ENCODE peak calls at places on chromosomes 12 and 14, in five cellular contexts. W, M, E, C and J are unnamed samples.

GRCh38 chr12:71958993-71959588 is 20.4 kb downstream of the TPH2 start:
- DNase-seq in W (no peak), M (no peak), E (no peak), C (no peak), J (no peak)

GRCh38 chr12:77925536-77926108 is 94.9 kb downstream of the NAV3 start:
- DNase-seq in M (peak), E (peak), W (peak), C (peak), J (peak)

GRCh38 chr14:73785834-73786631 is 65.6 kb upstream of the PTGR2 start:
- DNase-seq in W (peak), C (peak), M (peak), E (no peak), J (peak)

GRCh38 chr14:104016873-104017650 is 68.4 kb upstream of the ASPG start:
- DNase-seq in M (no peak), W (no peak), E (no peak), C (no peak), J (no peak)

GRCh38 chr12:132379996-132380395 is 50.6 kb upstream of the GALNT9 start:
- DNase-seq in M (no peak), C (peak), E (no peak), W (no peak), J (peak)

GRCh38 chr12:93245543-93245942 is 132.2 kb upstream of the NUDT4 start:
- DNase-seq in M (no peak), C (no peak), W (no peak), E (peak), J (no peak)

GRCh38 chr14:21913759-21914158 is 240.1 kb upstream of the OR4E1 start:
- DNase-seq in W (peak), E (peak), M (peak), C (peak), J (peak)

GRCh38 chr12:40618621-40619020 is 73.6 kb upstream of the CNTN1 start:
- DNase-seq in E (no peak), W (no peak), M (no peak), C (no peak), J (no peak)

GRCh38 chr14:64193821-64194220 is 100.3 kb downstream of the ESR2 start:
- DNase-seq in E (no peak), C (no peak), M (no peak), W (peak), J (no peak)

GRCh38 chr14:35879654-35880249 is 53.6 kb downstream of the BRMS1L start:
- DNase-seq in E (no peak), C (peak), M (no peak), W (peak), J (no peak)

GRCh38 chr14:78253986-78254385 is 83.8 kb downstream of the NRXN3 start:
- DNase-seq in E (no peak), M (peak), W (no peak), C (no peak), J (no peak)

GRCh38 chr12:131380220-131380957 is 330.5 kb upstream of the SFSWAP start:
- DNase-seq in C (no peak), W (no peak), E (no peak), M (no peak), J (no peak)

GRCh38 chr14:51087024-51087423 is 7.9 kb downstream of the TRIM9 start:
- DNase-seq in M (peak), C (no peak), E (no peak), W (no peak), J (no peak)

GRCh38 chr12:80441921-80442320 is 2.1 kb upstream of the PTPRQ start:
- DNase-seq in E (no peak), C (no peak), M (no peak), W (no peak), J (no peak)

GRCh38 chr14:104582649-104583048 is 3.1 kb downstream of the C14orf180 start:
- DNase-seq in E (no peak), M (peak), W (no peak), C (no peak), J (no peak)

GRCh38 chr14:79331820-79332219 is 879.5 kb downstream of the DIO2 start:
- DNase-seq in W (no peak), M (no peak), E (no peak), C (no peak), J (no peak)

GRCh38 chr12:79634957-79635471 is 55.8 kb downstream of the PAWR start:
- DNase-seq in E (no peak), M (no peak), W (no peak), C (no peak), J (no peak)

GRCh38 chr12:113416091-113416754 is 6.0 kb upstream of the SDSL start:
- DNase-seq in M (peak), C (no peak), W (no peak), E (no peak), J (no peak)

GRCh38 chr12:58915634-58916033 is 4.7 kb downstream of the LRIG3 start:
- DNase-seq in W (no peak), C (no peak), M (no peak), E (no peak), J (no peak)

GRCh38 chr12:107349008-107349747 is 255.8 kb upstream of the CRY1 start:
- DNase-seq in W (peak), C (peak), E (no peak), M (no peak), J (no peak)

GRCh38 chr14:28656704-28657255 is 109.8 kb upstream of the FOXG1 start:
- DNase-seq in C (no peak), E (no peak), M (no peak), W (no peak), J (no peak)

GRCh38 chr12:47114481-47114892 is 34.7 kb upstream of the AMIGO2 start:
- DNase-seq in E (no peak), M (peak), C (no peak), W (no peak), J (no peak)

GRCh38 chr12:116916714-116917114 is 6.0 kb downstream of the FBXW8 start:
- DNase-seq in M (peak), C (no peak), W (peak), E (peak), J (no peak)

GRCh38 chr12:16224196-16224595 is 53.3 kb downstream of the SLC15A5 start:
- DNase-seq in M (no peak), E (no peak), C (no peak), W (no peak), J (no peak)

GRCh38 chr12:123533672-123534643 is at the start of gene RILPL1:
- DNase-seq in W (peak), C (peak), M (peak), E (no peak), J (peak)

GRCh38 chr14:71117839-71118743 is 210.8 kb downstream of the PCNX1 start:
- DNase-seq in M (no peak), W (peak), E (no peak), C (no peak), J (no peak)

GRCh38 chr14:55699131-55700057 is 119.4 kb downstream of the KTN1 start:
- DNase-seq in M (no peak), E (no peak), W (peak), C (no peak), J (no peak)

GRCh38 chr12:14443531-14443930 is 78.0 kb downstream of the ATF7IP start:
- DNase-seq in C (no peak), M (no peak), W (no peak), E (no peak), J (no peak)

GRCh38 chr14:36901846-36902245 is 240.2 kb downstream of the PAX9 start:
- DNase-seq in W (no peak), E (no peak), C (no peak), M (no peak), J (no peak)

GRCh38 chr12:116718578-116719454 is 19.1 kb downstream of the SPRING1 start:
- DNase-seq in M (no peak), C (no peak), E (no peak), W (no peak), J (no peak)

GRCh38 chr12:48767047-48767446 is 21.8 kb downstream of the ADCY6 start:
- DNase-seq in E (no peak), C (no peak), W (no peak), M (no peak), J (no peak)
- TF ChIP-seq FOXM1 in E (no peak), C (no peak), W (no peak), M (no peak), J (no peak)

GRCh38 chr14:38197001-38197760 is 10.5 kb upstream of the SSTR1 start:
- DNase-seq in W (no peak), C (no peak), M (no peak), E (no peak), J (no peak)
- TF ChIP-seq FOXM1 in W (no peak), C (no peak), M (no peak), E (no peak), J (no peak)

DNA sequence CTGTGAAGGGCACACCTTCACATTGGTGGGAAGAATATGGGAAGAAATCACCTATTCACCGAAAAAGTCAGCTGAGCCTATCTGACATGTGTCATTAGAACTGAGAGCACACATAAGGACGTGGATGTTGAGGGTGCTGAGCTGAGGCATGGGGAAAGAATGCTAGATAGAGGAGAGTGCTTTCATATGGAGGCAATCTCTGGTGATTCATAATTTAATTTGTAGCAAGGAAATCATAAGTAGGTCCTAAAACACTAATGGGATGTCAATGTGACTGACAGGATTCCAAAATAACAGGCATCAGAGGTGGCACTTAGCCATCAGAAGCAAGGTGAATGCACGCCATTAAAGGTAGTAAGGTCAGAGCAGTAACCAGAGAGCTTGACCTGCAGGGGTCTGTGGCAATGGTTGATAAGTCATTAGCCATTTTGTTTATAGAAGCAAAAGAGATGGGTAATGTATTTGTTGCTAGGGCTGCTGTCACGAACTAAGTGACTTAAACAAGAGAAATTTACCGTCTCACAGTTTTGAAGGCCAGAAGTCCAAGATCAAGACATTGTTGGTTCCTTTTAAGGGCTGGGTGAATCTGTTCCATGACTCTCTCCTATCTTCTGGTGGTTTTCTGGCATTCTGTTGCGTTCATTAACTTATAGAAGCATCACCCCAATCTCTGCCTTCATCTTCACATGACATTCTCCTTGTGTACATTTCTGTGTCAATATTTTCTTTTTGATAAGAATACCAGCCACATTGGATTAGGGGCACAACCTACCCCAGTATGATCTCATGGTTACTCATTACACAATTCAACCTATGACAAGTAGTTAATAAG is 69.3 kb downstream of the ANKS1B start:
- DNase-seq in E (no peak), C (no peak), M (no peak), W (no peak), J (no peak)
- TF ChIP-seq FOXM1 in E (no peak), C (peak), M (no peak), W (no peak), J (no peak)

GRCh38 chr12:1531654-1532366 is 62.6 kb downstream of the FBXL14 start:
- DNase-seq in W (no peak), C (no peak), M (no peak), E (peak), J (no peak)

GRCh38 chr12:1532367-1532752 is 62.0 kb downstream of the FBXL14 start:
- DNase-seq in E (no peak), W (no peak), M (no peak), C (no peak), J (no peak)

GRCh38 chr12:1533602-1534304 is 60.6 kb downstream of the FBXL14 start:
- DNase-seq in E (peak), C (no peak), M (peak), W (no peak), J (no peak)

GRCh38 chr12:1533205-1533601 is 61.2 kb downstream of the FBXL14 start:
- DNase-seq in C (peak), E (peak), M (peak), W (no peak), J (no peak)

DNA sequence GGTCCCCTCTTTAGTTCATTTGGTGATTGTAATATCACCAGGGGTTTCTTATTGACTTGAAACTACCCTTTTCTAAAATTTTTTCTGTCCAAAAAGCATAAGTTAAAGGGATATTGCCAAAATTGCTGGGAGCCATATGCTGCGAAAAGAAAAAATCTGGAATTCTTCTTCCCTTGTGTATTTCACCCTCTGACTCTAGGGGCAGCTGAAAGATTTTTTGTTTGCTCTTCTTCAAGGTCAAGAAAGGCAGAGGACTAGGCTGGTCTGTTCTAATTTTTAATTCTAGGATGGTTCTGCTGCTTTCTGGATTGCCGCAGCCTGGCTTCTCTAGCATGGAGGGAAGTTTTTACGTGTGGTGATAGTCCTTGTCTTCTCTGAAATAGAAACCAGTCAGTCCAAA is 61.6 kb downstream of the FBXL14 start:
- DNase-seq in W (no peak), E (no peak), C (no peak), M (no peak), J (no peak)
- TF ChIP-seq FOXM1 in W (no peak), E (no peak), C (no peak), M (no peak), J (no peak)

GRCh38 chr14:31690056-31690455 is 128.9 kb downstream of the NUBPL start:
- DNase-seq in M (no peak), C (no peak), W (no peak), E (no peak), J (no peak)
- TF ChIP-seq FOXM1 in M (no peak), C (no peak), W (no peak), E (no peak), J (no peak)

GRCh38 chr14:69789118-69789640 is 7.9 kb downstream of the SLC10A1 start:
- DNase-seq in W (no peak), M (no peak), C (no peak), E (no peak), J (no peak)
- TF ChIP-seq FOXM1 in W (no peak), M (no peak), C (no peak), E (no peak), J (no peak)

GRCh38 chr14:66045572-66046021 is 440.6 kb upstream of the CCDC196 start:
- DNase-seq in M (peak), E (no peak), W (no peak), C (no peak), J (no peak)
- TF ChIP-seq FOXM1 in M (no peak), E (no peak), W (no peak), C (no peak), J (no peak)

GRCh38 chr12:121061831-121062230 is 22.8 kb upstream of the OASL start:
- DNase-seq in M (peak), E (no peak), W (peak), C (peak), J (no peak)
- TF ChIP-seq FOXM1 in M (no peak), E (no peak), W (no peak), C (no peak), J (no peak)

DNA sequence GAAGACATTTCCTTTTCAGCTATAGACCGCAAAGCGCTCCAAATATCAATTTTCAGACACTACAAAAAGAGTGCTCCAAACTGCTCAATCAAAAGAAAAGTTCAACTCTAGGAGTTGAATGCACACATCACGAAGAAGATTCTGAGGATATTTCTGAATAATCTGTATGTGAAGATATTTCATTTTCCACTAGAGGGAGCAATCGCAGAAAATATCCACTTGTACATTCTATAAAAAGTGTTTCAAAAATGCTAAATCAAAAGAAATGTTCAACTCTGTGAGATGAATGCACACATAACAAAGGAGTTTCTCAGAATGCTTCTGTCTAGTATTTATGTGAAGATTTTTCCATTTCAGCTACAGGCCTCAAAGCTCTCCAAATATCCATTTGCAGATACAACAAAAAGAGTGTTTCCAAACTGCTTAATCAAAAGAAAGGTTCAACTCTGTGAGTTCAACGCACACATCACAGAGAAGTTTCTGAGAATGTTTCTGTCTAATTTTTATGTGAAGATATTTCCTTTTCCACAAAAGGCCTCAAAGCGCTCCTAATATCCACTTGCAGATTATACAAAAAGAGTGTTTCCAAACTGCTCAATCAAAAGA is 643.8 kb upstream of the ALG10B start:
- DNase-seq in W (no peak), C (no peak), E (no peak), M (peak), J (no peak)
- TF ChIP-seq FOXM1 in W (no peak), C (no peak), E (no peak), M (no peak), J (no peak)

DNA sequence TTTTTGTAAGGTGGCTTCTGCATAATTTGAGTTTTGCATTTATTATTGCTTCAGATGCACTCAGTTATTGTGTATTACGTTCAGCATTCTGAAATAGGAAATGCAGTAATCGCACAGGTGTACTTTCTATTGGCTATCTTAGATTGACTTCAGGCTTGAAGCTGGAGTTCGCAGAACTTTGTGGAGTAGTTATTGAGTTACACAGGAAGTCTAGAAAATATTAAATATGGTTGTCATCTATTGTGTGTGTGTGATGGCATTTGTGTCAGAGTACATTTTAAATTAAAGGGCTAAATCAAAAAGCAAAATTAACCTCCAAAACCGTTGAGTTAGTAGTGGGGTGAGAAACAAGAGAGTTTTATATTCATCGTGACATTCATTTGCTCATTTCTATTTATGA is 2.7 kb downstream of the ARID2 start:
- DNase-seq in W (no peak), E (no peak), C (no peak), M (peak), J (no peak)
- TF ChIP-seq FOXM1 in W (no peak), E (no peak), C (no peak), M (no peak), J (no peak)